ENCODE peak calls at places on chromosomes 11 and 22, in four cellular contexts. One of them, this sample, is unnamed.

GRCh38 chr11:6200975-6201374 is 2.0 kb downstream of the OR52W1 start:
- DNase-seq in naive thymus-derived CD8-positive, alpha-beta T cell: no peak
- DNase-seq in stimulated activated CD4-positive, alpha-beta T cell treated with anti-CD3 and anti-CD28 coated beads, Interleukin-4, amount 100 ng/mL, for 24 hours: no peak
- DNase-seq in lung microvascular endothelial cell: no peak
- DNase-seq in this sample: no peak

GRCh38 chr11:75188671-75189070 is 37.8 kb downstream of the SLCO2B1 start:
- DNase-seq in naive thymus-derived CD8-positive, alpha-beta T cell: no peak
- DNase-seq in stimulated activated CD4-positive, alpha-beta T cell treated with anti-CD3 and anti-CD28 coated beads, Interleukin-4, amount 100 ng/mL, for 24 hours: no peak
- DNase-seq in lung microvascular endothelial cell: no peak
- DNase-seq in this sample: no peak

GRCh38 chr22:24106385-24107381 is 74.6 kb upstream of the SUSD2 start:
- DNase-seq in naive thymus-derived CD8-positive, alpha-beta T cell: peak
- DNase-seq in stimulated activated CD4-positive, alpha-beta T cell treated with anti-CD3 and anti-CD28 coated beads, Interleukin-4, amount 100 ng/mL, for 24 hours: peak
- DNase-seq in lung microvascular endothelial cell: no peak
- DNase-seq in this sample: no peak

GRCh38 chr11:72732329-72732728 is 19.9 kb downstream of the ARAP1 start:
- DNase-seq in naive thymus-derived CD8-positive, alpha-beta T cell: no peak
- DNase-seq in stimulated activated CD4-positive, alpha-beta T cell treated with anti-CD3 and anti-CD28 coated beads, Interleukin-4, amount 100 ng/mL, for 24 hours: no peak
- DNase-seq in lung microvascular endothelial cell: no peak
- DNase-seq in this sample: peak

GRCh38 chr11:109954534-109954933 is 138.7 kb upstream of the ZC3H12C start:
- DNase-seq in naive thymus-derived CD8-positive, alpha-beta T cell: no peak
- DNase-seq in stimulated activated CD4-positive, alpha-beta T cell treated with anti-CD3 and anti-CD28 coated beads, Interleukin-4, amount 100 ng/mL, for 24 hours: no peak
- DNase-seq in lung microvascular endothelial cell: no peak
- DNase-seq in this sample: no peak

GRCh38 chr22:24149191-24149590 is 32.1 kb upstream of the SUSD2 start:
- DNase-seq in naive thymus-derived CD8-positive, alpha-beta T cell: no peak
- DNase-seq in stimulated activated CD4-positive, alpha-beta T cell treated with anti-CD3 and anti-CD28 coated beads, Interleukin-4, amount 100 ng/mL, for 24 hours: no peak
- DNase-seq in lung microvascular endothelial cell: no peak
- DNase-seq in this sample: no peak

GRCh38 chr11:95089620-95090542 is at the start of gene ENDOD1:
- DNase-seq in naive thymus-derived CD8-positive, alpha-beta T cell: peak
- DNase-seq in stimulated activated CD4-positive, alpha-beta T cell treated with anti-CD3 and anti-CD28 coated beads, Interleukin-4, amount 100 ng/mL, for 24 hours: peak
- DNase-seq in lung microvascular endothelial cell: peak
- DNase-seq in this sample: peak

GRCh38 chr11:46529086-46529905 is 64.5 kb downstream of the AMBRA1 start:
- DNase-seq in naive thymus-derived CD8-positive, alpha-beta T cell: peak
- DNase-seq in stimulated activated CD4-positive, alpha-beta T cell treated with anti-CD3 and anti-CD28 coated beads, Interleukin-4, amount 100 ng/mL, for 24 hours: peak
- DNase-seq in lung microvascular endothelial cell: peak
- DNase-seq in this sample: peak

GRCh38 chr11:11972942-11973341 is 35.5 kb downstream of the DKK3 start:
- DNase-seq in naive thymus-derived CD8-positive, alpha-beta T cell: no peak
- DNase-seq in stimulated activated CD4-positive, alpha-beta T cell treated with anti-CD3 and anti-CD28 coated beads, Interleukin-4, amount 100 ng/mL, for 24 hours: no peak
- DNase-seq in lung microvascular endothelial cell: no peak
- DNase-seq in this sample: no peak

GRCh38 chr11:48141475-48142100 is 75.0 kb upstream of the OR4B1 start:
- DNase-seq in naive thymus-derived CD8-positive, alpha-beta T cell: peak
- DNase-seq in stimulated activated CD4-positive, alpha-beta T cell treated with anti-CD3 and anti-CD28 coated beads, Interleukin-4, amount 100 ng/mL, for 24 hours: no peak
- DNase-seq in lung microvascular endothelial cell: peak
- DNase-seq in this sample: peak

GRCh38 chr11:102109896-102110760 is at the start of gene YAP1:
- DNase-seq in naive thymus-derived CD8-positive, alpha-beta T cell: peak
- DNase-seq in stimulated activated CD4-positive, alpha-beta T cell treated with anti-CD3 and anti-CD28 coated beads, Interleukin-4, amount 100 ng/mL, for 24 hours: peak
- DNase-seq in lung microvascular endothelial cell: peak
- DNase-seq in this sample: peak

GRCh38 chr11:73477518-73477917 is 101.3 kb downstream of the RELT start:
- DNase-seq in naive thymus-derived CD8-positive, alpha-beta T cell: no peak
- DNase-seq in stimulated activated CD4-positive, alpha-beta T cell treated with anti-CD3 and anti-CD28 coated beads, Interleukin-4, amount 100 ng/mL, for 24 hours: no peak
- DNase-seq in lung microvascular endothelial cell: no peak
- DNase-seq in this sample: no peak

GRCh38 chr11:20337526-20338154 is 25.9 kb upstream of the HTATIP2 start:
- DNase-seq in naive thymus-derived CD8-positive, alpha-beta T cell: no peak
- DNase-seq in stimulated activated CD4-positive, alpha-beta T cell treated with anti-CD3 and anti-CD28 coated beads, Interleukin-4, amount 100 ng/mL, for 24 hours: no peak
- DNase-seq in lung microvascular endothelial cell: peak
- DNase-seq in this sample: peak

GRCh38 chr11:61725632-61726280 is 26.7 kb upstream of the MYRF start:
- DNase-seq in naive thymus-derived CD8-positive, alpha-beta T cell: no peak
- DNase-seq in stimulated activated CD4-positive, alpha-beta T cell treated with anti-CD3 and anti-CD28 coated beads, Interleukin-4, amount 100 ng/mL, for 24 hours: no peak
- DNase-seq in lung microvascular endothelial cell: peak
- DNase-seq in this sample: no peak

GRCh38 chr11:105361651-105362050 is 222.1 kb upstream of the CARD18 start:
- DNase-seq in naive thymus-derived CD8-positive, alpha-beta T cell: no peak
- DNase-seq in stimulated activated CD4-positive, alpha-beta T cell treated with anti-CD3 and anti-CD28 coated beads, Interleukin-4, amount 100 ng/mL, for 24 hours: no peak
- DNase-seq in lung microvascular endothelial cell: no peak
- DNase-seq in this sample: no peak

GRCh38 chr22:37229012-37229804 is 14.9 kb downstream of the RAC2 start:
- DNase-seq in naive thymus-derived CD8-positive, alpha-beta T cell: no peak
- DNase-seq in stimulated activated CD4-positive, alpha-beta T cell treated with anti-CD3 and anti-CD28 coated beads, Interleukin-4, amount 100 ng/mL, for 24 hours: peak
- DNase-seq in lung microvascular endothelial cell: peak
- DNase-seq in this sample: peak

GRCh38 chr11:66983275-66983924 is 8.3 kb downstream of the C11orf86 start:
- DNase-seq in naive thymus-derived CD8-positive, alpha-beta T cell: no peak
- DNase-seq in stimulated activated CD4-positive, alpha-beta T cell treated with anti-CD3 and anti-CD28 coated beads, Interleukin-4, amount 100 ng/mL, for 24 hours: no peak
- DNase-seq in lung microvascular endothelial cell: no peak
- DNase-seq in this sample: no peak

GRCh38 chr22:29710922-29711593 is 8.7 kb upstream of the CABP7 start:
- DNase-seq in naive thymus-derived CD8-positive, alpha-beta T cell: no peak
- DNase-seq in stimulated activated CD4-positive, alpha-beta T cell treated with anti-CD3 and anti-CD28 coated beads, Interleukin-4, amount 100 ng/mL, for 24 hours: no peak
- DNase-seq in lung microvascular endothelial cell: no peak
- DNase-seq in this sample: no peak

GRCh38 chr22:23203452-23204124 is 23.3 kb downstream of the BCR start:
- DNase-seq in naive thymus-derived CD8-positive, alpha-beta T cell: no peak
- DNase-seq in stimulated activated CD4-positive, alpha-beta T cell treated with anti-CD3 and anti-CD28 coated beads, Interleukin-4, amount 100 ng/mL, for 24 hours: no peak
- DNase-seq in lung microvascular endothelial cell: no peak
- DNase-seq in this sample: no peak

GRCh38 chr11:73866586-73866996 is 10.1 kb downstream of the COA4 start:
- DNase-seq in naive thymus-derived CD8-positive, alpha-beta T cell: no peak
- DNase-seq in stimulated activated CD4-positive, alpha-beta T cell treated with anti-CD3 and anti-CD28 coated beads, Interleukin-4, amount 100 ng/mL, for 24 hours: no peak
- DNase-seq in lung microvascular endothelial cell: peak
- DNase-seq in this sample: peak

GRCh38 chr11:47152953-47153950 is 23.4 kb downstream of the ARFGAP2 start:
- DNase-seq in naive thymus-derived CD8-positive, alpha-beta T cell: peak
- DNase-seq in stimulated activated CD4-positive, alpha-beta T cell treated with anti-CD3 and anti-CD28 coated beads, Interleukin-4, amount 100 ng/mL, for 24 hours: peak
- DNase-seq in lung microvascular endothelial cell: peak
- DNase-seq in this sample: peak

GRCh38 chr11:44246726-44247125 is 63.2 kb downstream of the ALX4 start:
- DNase-seq in naive thymus-derived CD8-positive, alpha-beta T cell: no peak
- DNase-seq in stimulated activated CD4-positive, alpha-beta T cell treated with anti-CD3 and anti-CD28 coated beads, Interleukin-4, amount 100 ng/mL, for 24 hours: no peak
- DNase-seq in lung microvascular endothelial cell: no peak
- DNase-seq in this sample: peak

GRCh38 chr22:31861226-31861840 is 83.0 kb upstream of the YWHAH start:
- DNase-seq in naive thymus-derived CD8-positive, alpha-beta T cell: no peak
- DNase-seq in stimulated activated CD4-positive, alpha-beta T cell treated with anti-CD3 and anti-CD28 coated beads, Interleukin-4, amount 100 ng/mL, for 24 hours: peak
- DNase-seq in lung microvascular endothelial cell: no peak
- DNase-seq in this sample: peak

GRCh38 chr22:40463727-40464126 is 93.3 kb downstream of the SGSM3 start:
- DNase-seq in naive thymus-derived CD8-positive, alpha-beta T cell: peak
- DNase-seq in stimulated activated CD4-positive, alpha-beta T cell treated with anti-CD3 and anti-CD28 coated beads, Interleukin-4, amount 100 ng/mL, for 24 hours: peak
- DNase-seq in lung microvascular endothelial cell: peak
- DNase-seq in this sample: no peak

GRCh38 chr11:12743834-12744449 is 69.7 kb downstream of the TEAD1 start:
- DNase-seq in naive thymus-derived CD8-positive, alpha-beta T cell: no peak
- DNase-seq in stimulated activated CD4-positive, alpha-beta T cell treated with anti-CD3 and anti-CD28 coated beads, Interleukin-4, amount 100 ng/mL, for 24 hours: no peak
- DNase-seq in lung microvascular endothelial cell: no peak
- DNase-seq in this sample: no peak

This sample was measured in GM23248.